ENCODE peak calls at places on chromosome 16, in four cellular contexts. J, O, F and U are unnamed samples. For H3K27me3 and H3K36me3, the result is how much of the 10 kb centered on the place peaks cover.

GRCh38 chr16:28984619-28985135 is at the start of gene LAT:
- DNase-seq in J (peak), O (peak), F (no peak), U (peak)

GRCh38 chr16:83113811-83114210 is 487.0 kb downstream of the CDH13 start:
- DNase-seq in F (no peak), J (no peak), O (no peak), U (no peak)

GRCh38 chr16:15976225-15976812 is 26.9 kb downstream of the ABCC1 start:
- DNase-seq in J (no peak), O (no peak), F (no peak), U (no peak)

GRCh38 chr16:7313170-7313569 is 19.5 kb upstream of the RBFOX1 start:
- DNase-seq in F (no peak), O (no peak), J (no peak), U (no peak)

GRCh38 chr16:53071748-53072301 is 17.0 kb downstream of the CHD9 start:
- DNase-seq in F (no peak), J (no peak), O (peak), U (no peak)

GRCh38 chr16:29877266-29877961 is 14.4 kb upstream of the CDIPT start:
- DNase-seq in F (peak), O (peak), J (peak), U (no peak)

GRCh38 chr16:969508-970378 is 1.0 kb downstream of the LMF1 start:
- DNase-seq in J (no peak), O (peak), F (no peak), U (peak)

GRCh38 chr16:578870-579405 is 9.2 kb downstream of the PIGQ start:
- DNase-seq in J (peak), F (peak), O (peak), U (no peak)

GRCh38 chr16:57713596-57713995 is 19.0 kb downstream of the DRC7 start:
- DNase-seq in J (no peak), O (no peak), F (no peak), U (no peak)
- H3K27me3 ChIP-seq in J (under half), O (under half), F (under half), U (under half)

GRCh38 chr16:78715673-78716072 is 616.2 kb downstream of the WWOX start:
- DNase-seq in F (no peak), O (no peak), J (no peak), U (no peak)

GRCh38 chr16:78720416-78720815 is 621.0 kb downstream of the WWOX start:
- DNase-seq in J (no peak), O (no peak), F (no peak), U (no peak)
- H3K36me3 ChIP-seq in J (under half), O (under half), F (under half), U (under half)

GRCh38 chr16:12901597-12902436 is at the start of gene SHISA9:
- DNase-seq in F (no peak), O (no peak), J (no peak), U (no peak)
- H3K27me3 ChIP-seq in F (half or more), O (half or more), J (under half), U (under half)

GRCh38 chr16:20838250-20838649 is 31.9 kb downstream of the REXO5 start:
- DNase-seq in J (no peak), F (no peak), O (no peak), U (no peak)
- H3K36me3 ChIP-seq in J (under half), F (under half), O (under half), U (half or more)

DNA sequence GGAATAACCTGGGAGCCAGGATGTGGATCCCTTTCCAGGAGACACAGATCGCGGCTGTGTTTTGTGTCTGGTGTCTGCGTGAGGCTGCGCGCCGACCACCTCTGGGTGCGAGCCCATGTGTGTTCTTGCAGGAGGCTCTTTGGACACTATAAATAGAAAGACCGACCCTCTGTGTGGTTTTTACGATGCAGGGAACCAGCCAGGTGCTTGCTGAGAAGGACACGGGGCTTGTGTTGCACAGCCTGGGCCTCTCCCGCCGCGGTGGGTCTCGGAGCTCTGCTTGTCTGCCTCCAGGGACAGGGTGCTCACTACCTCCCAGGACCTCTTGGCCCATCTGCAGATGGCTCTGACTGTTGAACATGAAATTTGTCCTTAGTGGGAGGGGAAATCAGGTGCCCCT is 505 bp upstream of the STX1B start:
- DNase-seq in J (no peak), O (no peak), F (no peak), U (no peak)
- H3K27me3 ChIP-seq in J (under half), O (under half), F (under half), U (under half)